ENCODE peak calls at places on chromosomes 3 and 15, in eight cellular contexts. One of them, this sample, is unnamed.

GRCh38 chr3:187841552-187841951 is 96.3 kb upstream of the BCL6 start:
- DNase-seq in coronary artery: no peak
- DNase-seq in B cell: no peak
- DNase-seq in body of pancreas: no peak
- DNase-seq in GM23338: no peak
- DNase-seq in HL-60: no peak
- DNase-seq in dorsolateral prefrontal cortex: no peak
- DNase-seq in activated CD8-positive, alpha-beta T cell treated with anti-CD3 and anti-CD28 coated beads for 36 hours: peak
- DNase-seq in this sample: no peak

GRCh38 chr15:31845791-31846190 is 184.5 kb upstream of the CHRNA7 start:
- DNase-seq in coronary artery: no peak
- DNase-seq in B cell: no peak
- DNase-seq in body of pancreas: no peak
- DNase-seq in GM23338: no peak
- DNase-seq in HL-60: no peak
- DNase-seq in dorsolateral prefrontal cortex: no peak
- DNase-seq in activated CD8-positive, alpha-beta T cell treated with anti-CD3 and anti-CD28 coated beads for 36 hours: no peak
- DNase-seq in this sample: no peak

GRCh38 chr15:79923068-79923514 is 26.3 kb upstream of the MTHFS start:
- DNase-seq in coronary artery: peak
- DNase-seq in B cell: peak
- DNase-seq in body of pancreas: peak
- DNase-seq in GM23338: peak
- DNase-seq in HL-60: peak
- DNase-seq in dorsolateral prefrontal cortex: peak
- DNase-seq in activated CD8-positive, alpha-beta T cell treated with anti-CD3 and anti-CD28 coated beads for 36 hours: peak
- DNase-seq in this sample: peak

GRCh38 chr3:54957711-54958110 is 29.9 kb upstream of the LRTM1 start:
- DNase-seq in coronary artery: no peak
- DNase-seq in B cell: no peak
- DNase-seq in body of pancreas: no peak
- DNase-seq in GM23338: no peak
- DNase-seq in HL-60: no peak
- DNase-seq in dorsolateral prefrontal cortex: no peak
- DNase-seq in activated CD8-positive, alpha-beta T cell treated with anti-CD3 and anti-CD28 coated beads for 36 hours: no peak
- DNase-seq in this sample: no peak

GRCh38 chr15:25931846-25932245 is 68.7 kb upstream of the ATP10A start:
- DNase-seq in coronary artery: no peak
- DNase-seq in B cell: no peak
- DNase-seq in body of pancreas: no peak
- DNase-seq in GM23338: no peak
- DNase-seq in HL-60: no peak
- DNase-seq in dorsolateral prefrontal cortex: no peak
- DNase-seq in activated CD8-positive, alpha-beta T cell treated with anti-CD3 and anti-CD28 coated beads for 36 hours: no peak
- DNase-seq in this sample: no peak

GRCh38 chr15:69388259-69388658 is 25.9 kb upstream of the KIF23 start:
- DNase-seq in coronary artery: no peak
- DNase-seq in B cell: no peak
- DNase-seq in body of pancreas: no peak
- DNase-seq in GM23338: no peak
- DNase-seq in HL-60: no peak
- DNase-seq in dorsolateral prefrontal cortex: no peak
- DNase-seq in activated CD8-positive, alpha-beta T cell treated with anti-CD3 and anti-CD28 coated beads for 36 hours: no peak
- DNase-seq in this sample: peak

GRCh38 chr15:92818658-92819311 is 81.3 kb upstream of the CHD2 start:
- DNase-seq in coronary artery: no peak
- DNase-seq in B cell: no peak
- DNase-seq in body of pancreas: no peak
- DNase-seq in GM23338: no peak
- DNase-seq in HL-60: no peak
- DNase-seq in dorsolateral prefrontal cortex: no peak
- DNase-seq in activated CD8-positive, alpha-beta T cell treated with anti-CD3 and anti-CD28 coated beads for 36 hours: no peak
- DNase-seq in this sample: peak

GRCh38 chr3:13215940-13216546 is 142.8 kb upstream of the IQSEC1 start:
- DNase-seq in coronary artery: no peak
- DNase-seq in B cell: no peak
- DNase-seq in body of pancreas: no peak
- DNase-seq in GM23338: no peak
- DNase-seq in HL-60: no peak
- DNase-seq in dorsolateral prefrontal cortex: no peak
- DNase-seq in activated CD8-positive, alpha-beta T cell treated with anti-CD3 and anti-CD28 coated beads for 36 hours: no peak
- DNase-seq in this sample: no peak

GRCh38 chr3:53938645-53939044 is 47.0 kb upstream of the SELENOK start:
- DNase-seq in coronary artery: no peak
- DNase-seq in B cell: peak
- DNase-seq in body of pancreas: peak
- DNase-seq in GM23338: peak
- DNase-seq in HL-60: peak
- DNase-seq in dorsolateral prefrontal cortex: peak
- DNase-seq in activated CD8-positive, alpha-beta T cell treated with anti-CD3 and anti-CD28 coated beads for 36 hours: peak
- DNase-seq in this sample: no peak

GRCh38 chr15:35557012-35557411 is 11.0 kb upstream of the DPH6 start:
- DNase-seq in coronary artery: no peak
- DNase-seq in B cell: no peak
- DNase-seq in body of pancreas: no peak
- DNase-seq in GM23338: no peak
- DNase-seq in HL-60: no peak
- DNase-seq in dorsolateral prefrontal cortex: no peak
- DNase-seq in activated CD8-positive, alpha-beta T cell treated with anti-CD3 and anti-CD28 coated beads for 36 hours: no peak
- DNase-seq in this sample: no peak

GRCh38 chr3:52986938-52987337 is 58.9 kb downstream of the SFMBT1 start:
- DNase-seq in coronary artery: no peak
- DNase-seq in B cell: no peak
- DNase-seq in body of pancreas: no peak
- DNase-seq in GM23338: peak
- DNase-seq in HL-60: no peak
- DNase-seq in dorsolateral prefrontal cortex: no peak
- DNase-seq in activated CD8-positive, alpha-beta T cell treated with anti-CD3 and anti-CD28 coated beads for 36 hours: no peak
- DNase-seq in this sample: no peak

GRCh38 chr3:177473184-177473583 is 275.9 kb upstream of the TBL1XR1 start:
- DNase-seq in coronary artery: no peak
- DNase-seq in B cell: no peak
- DNase-seq in body of pancreas: no peak
- DNase-seq in GM23338: no peak
- DNase-seq in HL-60: no peak
- DNase-seq in dorsolateral prefrontal cortex: no peak
- DNase-seq in activated CD8-positive, alpha-beta T cell treated with anti-CD3 and anti-CD28 coated beads for 36 hours: no peak
- DNase-seq in this sample: no peak

GRCh38 chr15:37793851-37794250 is 140.6 kb upstream of the TMCO5A start:
- DNase-seq in coronary artery: no peak
- DNase-seq in B cell: no peak
- DNase-seq in body of pancreas: no peak
- DNase-seq in GM23338: peak
- DNase-seq in HL-60: no peak
- DNase-seq in dorsolateral prefrontal cortex: no peak
- DNase-seq in activated CD8-positive, alpha-beta T cell treated with anti-CD3 and anti-CD28 coated beads for 36 hours: no peak
- DNase-seq in this sample: no peak

GRCh38 chr15:92807971-92808571 is 92.1 kb upstream of the CHD2 start:
- DNase-seq in coronary artery: no peak
- DNase-seq in B cell: no peak
- DNase-seq in body of pancreas: peak
- DNase-seq in GM23338: peak
- DNase-seq in HL-60: peak
- DNase-seq in dorsolateral prefrontal cortex: no peak
- DNase-seq in activated CD8-positive, alpha-beta T cell treated with anti-CD3 and anti-CD28 coated beads for 36 hours: no peak
- DNase-seq in this sample: no peak

GRCh38 chr3:11136871-11137626 is 17.2 kb upstream of the HRH1 start:
- DNase-seq in coronary artery: peak
- DNase-seq in B cell: no peak
- DNase-seq in body of pancreas: no peak
- DNase-seq in GM23338: peak
- DNase-seq in HL-60: no peak
- DNase-seq in dorsolateral prefrontal cortex: peak
- DNase-seq in activated CD8-positive, alpha-beta T cell treated with anti-CD3 and anti-CD28 coated beads for 36 hours: no peak
- DNase-seq in this sample: peak

GRCh38 chr3:163384383-163384782 is 1693.9 kb downstream of the SI start:
- DNase-seq in coronary artery: no peak
- DNase-seq in B cell: no peak
- DNase-seq in body of pancreas: no peak
- DNase-seq in GM23338: no peak
- DNase-seq in HL-60: no peak
- DNase-seq in dorsolateral prefrontal cortex: no peak
- DNase-seq in activated CD8-positive, alpha-beta T cell treated with anti-CD3 and anti-CD28 coated beads for 36 hours: no peak
- DNase-seq in this sample: no peak

DNA sequence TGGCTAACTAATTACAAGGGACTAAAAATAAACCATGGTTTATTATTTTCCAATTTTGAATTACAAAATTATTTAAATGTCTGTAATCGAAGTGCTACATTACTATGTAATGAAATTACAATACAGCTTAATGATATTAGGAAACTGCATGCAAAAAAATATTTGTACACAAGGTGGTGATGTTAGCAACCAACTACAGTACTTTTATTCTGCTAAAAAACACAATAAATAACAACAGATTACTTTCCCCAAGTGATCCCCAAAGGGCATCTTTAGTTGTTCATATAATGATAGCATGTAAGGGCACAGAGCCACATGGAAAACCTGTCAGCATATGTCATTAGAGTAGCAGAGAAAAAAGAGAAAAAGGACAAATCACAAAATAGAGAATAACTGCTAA is 147.5 kb upstream of the SOX2 start:
- DNase-seq in coronary artery: no peak
- DNase-seq in B cell: no peak
- DNase-seq in body of pancreas: no peak
- DNase-seq in GM23338: no peak
- DNase-seq in HL-60: no peak
- DNase-seq in dorsolateral prefrontal cortex: no peak
- DNase-seq in activated CD8-positive, alpha-beta T cell treated with anti-CD3 and anti-CD28 coated beads for 36 hours: no peak
- DNase-seq in this sample: no peak
- TF ChIP-seq CTCF in coronary artery: no peak
- TF ChIP-seq CTCF in B cell: no peak
- TF ChIP-seq CTCF in body of pancreas: no peak
- TF ChIP-seq CTCF in GM23338: no peak
- TF ChIP-seq CTCF in HL-60: no peak
- TF ChIP-seq CTCF in dorsolateral prefrontal cortex: no peak
- TF ChIP-seq CTCF in activated CD8-positive, alpha-beta T cell treated with anti-CD3 and anti-CD28 coated beads for 36 hours: no peak
- TF ChIP-seq CTCF in this sample: peak

DNA sequence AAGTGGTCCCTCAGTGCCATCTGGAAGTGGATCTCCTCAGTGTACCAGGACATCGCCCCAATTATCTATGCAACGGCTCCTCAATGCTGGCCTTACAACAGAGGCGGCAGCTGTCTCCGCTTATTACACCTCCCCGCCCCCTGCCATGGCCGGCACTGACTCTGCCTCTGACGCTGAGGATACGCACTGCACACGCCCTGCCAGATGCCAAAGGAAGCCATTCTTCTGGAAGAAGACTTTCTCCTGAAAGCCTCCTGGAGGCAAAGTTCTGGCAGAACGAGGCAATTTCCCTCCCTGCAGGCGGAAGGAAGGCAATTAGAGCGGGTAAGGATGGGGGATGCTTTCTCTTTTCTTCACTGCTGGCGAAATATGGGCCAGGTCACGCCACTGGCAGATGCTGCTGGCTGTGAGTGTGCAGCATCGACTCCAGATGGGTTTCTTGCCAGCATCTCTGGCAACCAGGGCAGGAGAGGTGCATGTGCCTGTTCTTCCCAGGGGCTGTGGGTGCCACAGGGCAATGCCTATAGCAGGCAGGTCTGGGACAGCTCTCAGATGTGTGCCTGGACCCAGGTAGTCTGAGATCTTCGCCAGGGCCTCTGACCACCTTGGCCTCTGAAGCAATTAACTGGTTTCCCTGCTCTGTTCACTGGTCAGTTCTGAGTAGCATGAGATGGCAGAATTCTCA is 62.2 kb upstream of the MRPS22 start:
- DNase-seq in coronary artery: no peak
- DNase-seq in B cell: no peak
- DNase-seq in body of pancreas: no peak
- DNase-seq in GM23338: no peak
- DNase-seq in HL-60: no peak
- DNase-seq in dorsolateral prefrontal cortex: peak
- DNase-seq in activated CD8-positive, alpha-beta T cell treated with anti-CD3 and anti-CD28 coated beads for 36 hours: no peak
- DNase-seq in this sample: no peak
- TF ChIP-seq CTCF in coronary artery: no peak
- TF ChIP-seq CTCF in B cell: no peak
- TF ChIP-seq CTCF in body of pancreas: no peak
- TF ChIP-seq CTCF in GM23338: no peak
- TF ChIP-seq CTCF in HL-60: no peak
- TF ChIP-seq CTCF in dorsolateral prefrontal cortex: no peak
- TF ChIP-seq CTCF in activated CD8-positive, alpha-beta T cell treated with anti-CD3 and anti-CD28 coated beads for 36 hours: no peak
- TF ChIP-seq CTCF in this sample: no peak

DNA sequence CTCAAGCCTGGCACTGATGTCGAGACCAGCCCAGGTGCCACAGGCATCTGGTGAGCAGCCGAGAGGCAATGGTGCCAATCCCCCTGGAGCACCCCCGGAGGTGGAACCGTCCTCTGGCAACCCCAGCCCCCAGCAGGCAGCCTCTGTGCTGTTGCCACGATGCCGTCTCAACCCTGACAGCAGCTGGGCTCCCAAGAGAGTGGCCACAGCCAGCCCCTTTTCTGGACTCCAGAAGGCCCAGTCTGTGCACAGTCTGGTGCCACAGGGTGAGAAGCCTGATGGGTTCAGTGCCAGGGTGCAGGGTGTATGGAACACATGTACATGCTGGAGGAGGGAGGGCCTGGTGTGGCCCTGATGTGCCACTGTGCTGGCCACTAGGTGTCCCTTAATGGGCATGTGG is 4.9 kb upstream of the JMJD7 start:
- DNase-seq in coronary artery: no peak
- DNase-seq in B cell: no peak
- DNase-seq in body of pancreas: no peak
- DNase-seq in GM23338: no peak
- DNase-seq in HL-60: no peak
- DNase-seq in dorsolateral prefrontal cortex: no peak
- DNase-seq in activated CD8-positive, alpha-beta T cell treated with anti-CD3 and anti-CD28 coated beads for 36 hours: no peak
- DNase-seq in this sample: no peak
- TF ChIP-seq CTCF in coronary artery: no peak
- TF ChIP-seq CTCF in B cell: no peak
- TF ChIP-seq CTCF in body of pancreas: no peak
- TF ChIP-seq CTCF in GM23338: peak
- TF ChIP-seq CTCF in HL-60: no peak
- TF ChIP-seq CTCF in dorsolateral prefrontal cortex: no peak
- TF ChIP-seq CTCF in activated CD8-positive, alpha-beta T cell treated with anti-CD3 and anti-CD28 coated beads for 36 hours: no peak
- TF ChIP-seq CTCF in this sample: no peak

GRCh38 chr3:112349557-112349956 is 16.6 kb downstream of the CD200 start:
- DNase-seq in coronary artery: no peak
- DNase-seq in B cell: no peak
- DNase-seq in body of pancreas: no peak
- DNase-seq in GM23338: no peak
- DNase-seq in HL-60: no peak
- DNase-seq in dorsolateral prefrontal cortex: no peak
- DNase-seq in activated CD8-positive, alpha-beta T cell treated with anti-CD3 and anti-CD28 coated beads for 36 hours: no peak
- DNase-seq in this sample: no peak

GRCh38 chr3:112350181-112350825 is 17.3 kb downstream of the CD200 start:
- DNase-seq in coronary artery: no peak
- DNase-seq in B cell: no peak
- DNase-seq in body of pancreas: no peak
- DNase-seq in GM23338: no peak
- DNase-seq in HL-60: no peak
- DNase-seq in dorsolateral prefrontal cortex: no peak
- DNase-seq in activated CD8-positive, alpha-beta T cell treated with anti-CD3 and anti-CD28 coated beads for 36 hours: no peak
- DNase-seq in this sample: no peak

GRCh38 chr3:112345681-112346080 is 12.7 kb downstream of the CD200 start:
- DNase-seq in coronary artery: no peak
- DNase-seq in B cell: no peak
- DNase-seq in body of pancreas: no peak
- DNase-seq in GM23338: no peak
- DNase-seq in HL-60: no peak
- DNase-seq in dorsolateral prefrontal cortex: no peak
- DNase-seq in activated CD8-positive, alpha-beta T cell treated with anti-CD3 and anti-CD28 coated beads for 36 hours: no peak
- DNase-seq in this sample: no peak

GRCh38 chr3:112348945-112349344 is 16.0 kb downstream of the CD200 start:
- DNase-seq in coronary artery: no peak
- DNase-seq in B cell: no peak
- DNase-seq in body of pancreas: no peak
- DNase-seq in GM23338: no peak
- DNase-seq in HL-60: no peak
- DNase-seq in dorsolateral prefrontal cortex: no peak
- DNase-seq in activated CD8-positive, alpha-beta T cell treated with anti-CD3 and anti-CD28 coated beads for 36 hours: no peak
- DNase-seq in this sample: no peak

GRCh38 chr3:112346491-112347122 is 13.7 kb downstream of the CD200 start:
- DNase-seq in coronary artery: no peak
- DNase-seq in B cell: no peak
- DNase-seq in body of pancreas: no peak
- DNase-seq in GM23338: no peak
- DNase-seq in HL-60: no peak
- DNase-seq in dorsolateral prefrontal cortex: no peak
- DNase-seq in activated CD8-positive, alpha-beta T cell treated with anti-CD3 and anti-CD28 coated beads for 36 hours: no peak
- DNase-seq in this sample: no peak
- TF ChIP-seq CTCF in coronary artery: no peak
- TF ChIP-seq CTCF in B cell: no peak
- TF ChIP-seq CTCF in body of pancreas: no peak
- TF ChIP-seq CTCF in GM23338: no peak
- TF ChIP-seq CTCF in HL-60: no peak
- TF ChIP-seq CTCF in dorsolateral prefrontal cortex: no peak
- TF ChIP-seq CTCF in activated CD8-positive, alpha-beta T cell treated with anti-CD3 and anti-CD28 coated beads for 36 hours: no peak
- TF ChIP-seq CTCF in this sample: no peak